ENCODE peak calls at places on chromosomes 11 and 22, in seven cellular contexts. M is AG09319, F is MM.1S, J is fibroblast of lung, Y is MCF 10A, Z is lower leg skin, P is omental fat pad. I is an unnamed sample.

GRCh38 chr11:111378773-111379499 is at the start of gene POU2AF1:
- DNase-seq in J (peak; percentile 74), Z (no peak), P (no peak), M (peak; percentile 5), Y (peak; percentile 58), F (peak; percentile 90), I (no peak)

GRCh38 chr11:119852741-119853140 is 123.7 kb upstream of the NECTIN1 start:
- DNase-seq in Z (no peak), Y (no peak), P (no peak), M (no peak), F (no peak), J (no peak), I (no peak)

GRCh38 chr11:14015711-14016110 is 53.2 kb downstream of the SPON1 start:
- DNase-seq in M (no peak), Z (no peak), P (no peak), Y (peak; percentile 64), J (peak; percentile 81), F (no peak), I (no peak)

GRCh38 chr11:72111803-72112540 is 523 bp downstream of the ANAPC15 start:
- DNase-seq in Z (peak; percentile 99), Y (peak; percentile 99), J (peak; percentile 99), F (peak; percentile 99), M (peak; percentile 99), P (peak; percentile 70), I (peak; percentile 81)

GRCh38 chr11:46363455-46363920 is 16.2 kb downstream of the DGKZ start:
- DNase-seq in F (no peak), Z (no peak), M (no peak), Y (peak; percentile 69), J (peak; percentile 57), P (no peak), I (peak; percentile 39)

GRCh38 chr11:64877390-64878222 is 815 bp downstream of the EHD1 start:
- DNase-seq in Y (no peak), J (no peak), M (no peak), F (no peak), Z (no peak), P (no peak), I (no peak)

GRCh38 chr11:101169944-101170343 is 40.3 kb upstream of the PGR start:
- DNase-seq in Z (no peak), P (no peak), Y (no peak), F (no peak), M (no peak), J (no peak), I (no peak)

GRCh38 chr22:42743501-42743991 is 22.9 kb upstream of the A4GALT start:
- DNase-seq in Y (peak; percentile 91), P (no peak), M (peak; percentile 79), Z (peak; percentile 96), J (no peak), F (no peak), I (peak; percentile 60)

GRCh38 chr11:76612226-76612625 is 58.3 kb downstream of the LRRC32 start:
- DNase-seq in F (no peak), P (no peak), Y (no peak), Z (peak; percentile 57), J (no peak), M (no peak), I (no peak)

GRCh38 chr11:13046626-13047570 is 37.8 kb downstream of the RASSF10 start:
- DNase-seq in J (no peak), F (no peak), P (no peak), M (no peak), Z (no peak), Y (no peak), I (no peak)

GRCh38 chr11:12853652-12854296 is 155.3 kb upstream of the RASSF10 start:
- DNase-seq in F (no peak), P (no peak), Z (no peak), J (no peak), Y (no peak), M (no peak), I (no peak)

GRCh38 chr11:104183572-104183971 is 19.6 kb upstream of the PDGFD start:
- DNase-seq in J (peak; percentile 9), P (no peak), F (no peak), Z (no peak), M (no peak), Y (no peak), I (no peak)

GRCh38 chr11:5151713-5152153 is 2.8 kb downstream of the OR52A1 start:
- DNase-seq in J (no peak), P (no peak), Y (no peak), M (no peak), F (no peak), Z (no peak), I (no peak)

GRCh38 chr22:24992946-24993345 is 40.4 kb downstream of the KIAA1671 start:
- DNase-seq in Z (no peak), F (no peak), M (no peak), P (no peak), J (no peak), Y (no peak), I (no peak)

GRCh38 chr22:24995649-24996180 is 43.2 kb downstream of the KIAA1671 start:
- DNase-seq in P (no peak), Y (no peak), F (no peak), J (no peak), Z (no peak), M (no peak), I (no peak)

GRCh38 chr22:24996420-24996952 is 44.0 kb downstream of the KIAA1671 start:
- DNase-seq in M (no peak), Z (no peak), J (peak; percentile 66), F (no peak), P (no peak), Y (peak; percentile 58), I (peak; percentile 82)

GRCh38 chr22:24997023-24997422 is 44.5 kb downstream of the KIAA1671 start:
- DNase-seq in Z (no peak), J (no peak), M (no peak), P (no peak), Y (no peak), F (no peak), I (no peak)

GRCh38 chr22:24994070-24994763 is 41.7 kb downstream of the KIAA1671 start:
- DNase-seq in Y (peak; percentile 91), Z (no peak), F (no peak), P (no peak), J (peak; percentile 68), M (no peak), I (no peak)
- TF ChIP-seq CTCF in Y (peak; percentile 38), Z (no peak), F (peak; percentile 10), P (no peak), J (no peak), M (no peak), I (no peak)

DNA sequence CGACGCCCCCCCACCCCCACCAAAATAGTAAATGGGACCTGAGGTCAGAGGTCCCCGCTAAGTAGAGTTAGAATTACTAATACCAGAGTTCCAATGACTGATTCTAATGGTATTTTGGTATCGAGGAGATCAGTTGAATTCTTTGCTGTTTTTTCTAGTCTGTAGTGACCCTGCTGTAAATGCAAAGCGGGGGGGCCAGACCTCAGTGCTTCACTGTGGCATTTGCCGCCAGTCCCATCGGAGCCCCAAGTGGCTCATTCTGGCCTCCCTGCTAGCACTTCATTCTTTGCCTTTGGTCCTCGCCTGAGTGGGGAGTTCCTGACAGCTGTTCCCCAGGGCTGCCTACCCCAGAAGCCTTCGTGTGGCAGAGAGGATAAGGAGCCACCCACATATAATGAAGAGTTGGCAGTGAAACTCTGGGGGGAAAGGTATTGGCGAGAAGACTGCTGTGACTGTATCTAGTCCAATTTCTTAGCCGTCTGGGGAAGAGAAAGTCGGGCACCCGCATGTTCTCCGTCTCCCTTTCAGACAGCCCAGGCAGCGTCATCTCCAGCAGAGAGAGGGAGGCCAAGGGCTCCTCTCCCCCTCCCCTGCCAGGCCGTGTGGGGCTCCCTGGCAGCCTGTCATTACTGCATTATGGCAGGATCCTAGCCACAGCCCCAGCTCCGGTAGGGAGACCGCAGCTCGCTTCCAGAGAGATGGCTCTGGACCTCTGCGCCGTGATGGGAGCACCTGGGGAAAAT is 19.4 kb upstream of the CABP7 start:
- DNase-seq in Z (no peak), J (peak; percentile 65), Y (no peak), P (no peak), M (no peak), F (no peak), I (no peak)
- TF ChIP-seq CTCF in Z (no peak), J (no peak), Y (no peak), P (no peak), M (no peak), F (no peak), I (no peak)

GRCh38 chr11:313304-313786 is 495 bp upstream of the IFITM1 start:
- DNase-seq in M (no peak), Y (no peak), F (no peak), Z (no peak), P (no peak), J (no peak), I (no peak)

GRCh38 chr11:315516-315994 is 1.7 kb downstream of the IFITM1 start:
- DNase-seq in M (no peak), P (no peak), Z (no peak), Y (no peak), F (no peak), J (no peak), I (no peak)

GRCh38 chr11:315051-315481 is 1.2 kb downstream of the IFITM1 start:
- DNase-seq in P (no peak), Z (no peak), Y (no peak), F (no peak), J (no peak), M (no peak), I (no peak)

GRCh38 chr11:312092-312816 is 1.6 kb upstream of the IFITM1 start:
- DNase-seq in P (no peak), F (no peak), Y (no peak), J (no peak), M (no peak), Z (no peak), I (no peak)

DNA sequence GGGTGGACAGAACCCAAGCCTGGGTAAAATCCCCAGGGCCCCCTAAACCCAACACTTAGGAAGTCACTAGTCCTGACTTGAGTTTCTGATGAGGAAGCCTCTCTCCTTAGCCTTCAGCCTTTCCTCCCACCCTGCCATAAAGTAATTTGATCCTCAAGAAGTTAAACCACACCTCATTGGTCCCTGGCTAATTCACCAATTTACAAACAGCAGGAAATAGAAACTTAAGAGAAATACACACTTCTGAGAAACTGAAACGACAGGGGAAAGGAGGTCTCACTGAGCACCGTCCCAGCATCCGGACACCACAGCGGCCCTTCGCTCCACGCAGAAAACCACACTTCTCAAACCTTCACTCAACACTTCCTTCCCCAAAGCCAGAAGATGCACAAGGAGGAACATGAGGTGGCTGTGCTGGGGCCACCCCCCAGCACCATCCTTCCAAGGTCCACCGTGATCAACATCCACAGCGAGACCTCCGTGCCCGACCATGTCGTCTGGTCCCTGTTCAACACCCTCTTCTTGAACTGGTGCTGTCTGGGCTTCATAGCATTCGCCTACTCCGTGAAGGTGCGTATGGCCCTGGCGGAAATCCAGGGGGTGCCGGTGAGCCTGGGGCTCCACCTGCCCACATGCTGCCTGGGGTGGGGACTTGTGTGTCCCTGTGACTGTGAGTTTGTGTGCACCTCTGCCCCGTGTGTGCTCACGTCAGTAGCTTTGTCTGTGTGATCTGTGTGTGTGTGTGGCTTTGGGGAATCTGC is at the start of gene IFITM1:
- DNase-seq in Z (no peak), F (peak; percentile 55), P (no peak), J (peak; percentile 68), M (peak; percentile 75), Y (peak; percentile 74), I (no peak)
- TF ChIP-seq CTCF in Z (no peak), F (no peak), P (no peak), J (no peak), M (no peak), Y (no peak), I (no peak)

DNA sequence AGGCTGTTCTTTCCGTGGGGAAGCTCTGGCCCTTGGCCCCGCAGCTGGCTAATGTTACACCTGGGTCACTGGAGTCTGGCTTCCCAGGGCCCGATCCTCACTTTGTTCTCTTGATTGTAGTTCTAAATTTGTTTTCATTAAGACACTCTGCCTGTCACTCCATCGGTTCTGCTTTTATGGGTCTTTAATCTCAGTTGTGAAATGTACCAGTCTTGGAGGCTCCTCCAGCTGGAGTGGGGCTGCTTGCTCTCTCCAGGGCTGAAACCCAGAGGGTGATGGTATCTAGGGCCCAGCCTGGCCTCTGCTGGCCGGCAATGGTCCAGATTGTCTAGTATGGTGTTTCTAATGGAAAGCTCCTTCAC is 352.9 kb downstream of the TENM4 start:
- DNase-seq in Z (no peak), Y (no peak), P (no peak), J (peak; percentile 29), M (no peak), F (no peak), I (no peak)
- TF ChIP-seq CTCF in Z (no peak), Y (no peak), P (no peak), J (no peak), M (no peak), F (no peak), I (no peak)

I was measured in glutamatergic neuron.